ENCODE peak calls at places on chromosomes 1 and 21, in nine cellular contexts. Z is H1, A is GM20000, T is DMS53, D is non-pigmented ciliary epithelial cell, Y is LoVo, N is NAMALWA, E is M059J, H is WTC11. I is an unnamed sample.

GRCh38 chr1:3779265-3779911 is 6.8 kb downstream of the SMIM1 start:
- DNase-seq in H (no peak), N (no peak), Z (no peak), A (no peak), D (no peak), Y (no peak), E (no peak), T (no peak), I (no peak)

GRCh38 chr21:36807421-36808004 is 108.6 kb downstream of the SIM2 start:
- DNase-seq in H (no peak), Y (no peak), E (no peak), A (no peak), T (no peak), Z (no peak), D (no peak), N (no peak), I (no peak)

GRCh38 chr1:145837658-145838057 is 7.8 kb upstream of the NUDT17 start:
- DNase-seq in Y (no peak), Z (no peak), T (no peak), H (no peak), E (peak), N (no peak), A (no peak), D (no peak), I (no peak)

GRCh38 chr1:26959270-26959669 is 998 bp downstream of the KDF1 start:
- DNase-seq in A (no peak), H (no peak), Y (no peak), T (no peak), E (no peak), Z (no peak), N (no peak), D (no peak), I (no peak)

GRCh38 chr1:167666416-167666815 is 36.4 kb downstream of the RCSD1 start:
- DNase-seq in H (no peak), Y (no peak), E (peak), A (no peak), T (no peak), D (no peak), Z (no peak), N (no peak), I (no peak)

GRCh38 chr1:17887646-17888395 is 132.7 kb downstream of the ACTL8 start:
- DNase-seq in Z (no peak), T (no peak), N (no peak), A (no peak), Y (no peak), D (no peak), E (no peak), H (no peak), I (no peak)

GRCh38 chr1:109628540-109629321 is 9.1 kb downstream of the AMPD2 start:
- DNase-seq in D (peak), Z (peak), A (no peak), E (peak), Y (no peak), H (no peak), N (no peak), T (peak), I (no peak)

GRCh38 chr21:36079671-36080070 is 9.8 kb downstream of the CBR1 start:
- DNase-seq in A (no peak), H (no peak), T (no peak), Z (no peak), Y (no peak), E (no peak), D (no peak), N (no peak), I (no peak)

GRCh38 chr1:243505986-243506689 is 250.3 kb downstream of the SDCCAG8 start:
- DNase-seq in A (peak), E (no peak), T (no peak), N (no peak), Z (no peak), D (no peak), Y (no peak), H (no peak), I (no peak)

GRCh38 chr1:155776414-155776813 is 80.6 kb downstream of the GON4L start:
- DNase-seq in A (no peak), D (no peak), T (no peak), E (peak), Y (no peak), N (no peak), H (no peak), Z (no peak), I (no peak)

GRCh38 chr1:246769306-246769705 is 45.1 kb downstream of the SCCPDH start:
- DNase-seq in A (no peak), E (peak), H (no peak), T (no peak), Z (no peak), D (no peak), Y (no peak), N (no peak), I (no peak)

GRCh38 chr1:21574464-21575151 is 65.4 kb downstream of the ALPL start:
- DNase-seq in Z (peak), H (peak), D (no peak), N (no peak), Y (no peak), A (no peak), E (peak), T (no peak), I (no peak)

GRCh38 chr1:230382060-230382491 is 44.1 kb downstream of the PGBD5 start:
- DNase-seq in A (no peak), Y (peak), D (no peak), N (no peak), Z (peak), H (peak), T (no peak), E (peak), I (no peak)

GRCh38 chr1:212722270-212722945 is 22.8 kb upstream of the BATF3 start:
- DNase-seq in N (no peak), D (no peak), Y (no peak), Z (no peak), T (peak), A (no peak), E (no peak), H (no peak), I (no peak)

GRCh38 chr1:94125551-94126514 is 4.9 kb upstream of the ABCA4 start:
- DNase-seq in Z (no peak), T (peak), A (no peak), E (no peak), N (no peak), H (no peak), D (no peak), Y (no peak), I (no peak)

GRCh38 chr1:175400811-175401210 is 208.2 kb upstream of the KIAA0040 start:
- DNase-seq in D (no peak), N (no peak), E (no peak), Y (no peak), T (no peak), A (no peak), Z (no peak), H (no peak), I (no peak)

GRCh38 chr1:6358757-6359567 is 34.6 kb downstream of the ACOT7 start:
- DNase-seq in D (no peak), Y (no peak), T (peak), H (no peak), A (peak), Z (no peak), N (peak), E (peak), I (no peak)

GRCh38 chr1:87278791-87279190 is 49.9 kb upstream of the LMO4 start:
- DNase-seq in D (no peak), A (no peak), N (no peak), Y (no peak), E (no peak), Z (no peak), H (no peak), T (no peak), I (no peak)

GRCh38 chr1:55631508-55631907 is 416.3 kb upstream of the USP24 start:
- DNase-seq in Y (no peak), Z (no peak), A (no peak), H (no peak), N (no peak), E (peak), D (no peak), T (no peak), I (no peak)

GRCh38 chr21:35075546-35075945 is 26.4 kb upstream of the RUNX1 start:
- DNase-seq in E (peak), A (no peak), Z (no peak), H (no peak), N (no peak), D (peak), T (peak), Y (no peak), I (no peak)

GRCh38 chr1:24168246-24168645 is 18.8 kb downstream of the IFNLR1 start:
- DNase-seq in Z (no peak), H (no peak), N (no peak), E (no peak), T (no peak), D (no peak), Y (no peak), A (no peak), I (no peak)

GRCh38 chr1:24152631-24153494 is 9.9 kb upstream of the IL22RA1 start:
- DNase-seq in Y (no peak), N (peak), H (no peak), E (no peak), D (no peak), A (no peak), Z (no peak), T (no peak), I (no peak)

GRCh38 chr1:5857011-5857410 is 135.2 kb downstream of the NPHP4 start:
- DNase-seq in Z (no peak), T (no peak), E (no peak), H (no peak), Y (no peak), D (no peak), A (no peak), N (no peak), I (no peak)

GRCh38 chr1:182699673-182700350 is 15.4 kb upstream of the RGS8 start:
- DNase-seq in H (peak), T (no peak), E (peak), N (no peak), A (no peak), Y (no peak), Z (peak), D (no peak), I (no peak)

GRCh38 chr1:225467193-225468020 is 39.6 kb upstream of the LBR start:
- DNase-seq in T (no peak), Z (no peak), A (peak), H (no peak), E (no peak), N (peak), D (no peak), Y (no peak), I (peak)

GRCh38 chr1:98791498-98791897 is 130.0 kb downstream of the SNX7 start:
- DNase-seq in A (no peak), D (no peak), T (no peak), E (no peak), H (no peak), N (no peak), Z (no peak), Y (no peak), I (no peak)

GRCh38 chr1:1080122-1080753 is 6.1 kb upstream of the RNF223 start:
- DNase-seq in Y (no peak), Z (peak), E (peak), A (peak), N (peak), H (peak), D (no peak), T (peak), I (no peak)

GRCh38 chr1:201506573-201507567 is at the start of gene CSRP1:
- DNase-seq in E (peak), T (peak), Z (no peak), D (no peak), N (peak), H (peak), Y (peak), A (peak), I (peak)

GRCh38 chr21:44529011-44529421 is 11.0 kb downstream of the KRTAP10-1 start:
- DNase-seq in H (peak), E (no peak), N (no peak), A (no peak), D (no peak), Y (no peak), T (no peak), Z (no peak), I (no peak)

GRCh38 chr1:66291047-66291864 is 242.7 kb upstream of the SGIP1 start:
- DNase-seq in Z (no peak), A (no peak), N (no peak), E (peak), D (no peak), T (peak), Y (no peak), H (no peak), I (peak)